ENCODE peak calls at places on chromosomes 13 and 19, in eight cellular contexts. S is cardiac muscle cell, H is tibial nerve, F is stomach, R is heart left ventricle, Y is ascending aorta, B is left lung, T is psoas muscle. C is an unnamed sample. For H3K27me3, the result is how much of the 10 kb centered on the place peaks cover.

GRCh38 chr19:45591004-45591637 is 6.5 kb upstream of the OPA3 start:
- DNase-seq in S (no peak), H (no peak), F (peak), R (no peak), Y (no peak), B (peak), T (peak), C (no peak)

GRCh38 chr13:79548886-79549285 is 67.9 kb downstream of the NDFIP2 start:
- DNase-seq in S (peak), H (no peak), F (no peak), R (no peak), Y (no peak), B (no peak), T (no peak), C (no peak)

GRCh38 chr13:21675095-21676007 is 4.5 kb downstream of the FGF9 start:
- DNase-seq in S (no peak), H (no peak), F (peak), R (peak), Y (no peak), B (peak), T (peak), C (no peak)

GRCh38 chr19:45213031-45213430 is 32.2 kb downstream of the EXOC3L2 start:
- DNase-seq in S (no peak), H (no peak), F (no peak), R (no peak), Y (no peak), B (no peak), T (no peak), C (no peak)

GRCh38 chr13:40484101-40484800 is 182.2 kb downstream of the FOXO1 start:
- DNase-seq in S (no peak), H (no peak), F (no peak), R (no peak), Y (no peak), B (no peak), T (no peak), C (no peak)

GRCh38 chr19:15243236-15243957 is 11.1 kb upstream of the EPHX3 start:
- DNase-seq in S (no peak), H (no peak), F (no peak), R (no peak), Y (no peak), B (no peak), T (no peak), C (no peak)

GRCh38 chr19:13843104-13843921 is 33.6 kb upstream of the NANOS3 start:
- DNase-seq in S (peak), H (no peak), F (peak), R (peak), Y (peak), B (peak), T (peak), C (no peak)

GRCh38 chr13:46278474-46278873 is 66.7 kb downstream of the LRRC63 start:
- DNase-seq in S (peak), H (no peak), F (no peak), R (no peak), Y (no peak), B (no peak), T (no peak), C (no peak)

GRCh38 chr13:36130542-36131214 is 504 bp downstream of the DCLK1 start:
- DNase-seq in S (peak), H (peak), F (no peak), R (peak), Y (peak), B (peak), T (peak), C (peak)

GRCh38 chr19:6687117-6687516 is 17.2 kb upstream of the TNFSF14 start:
- DNase-seq in S (no peak), H (no peak), F (no peak), R (no peak), Y (no peak), B (no peak), T (no peak), C (no peak)

GRCh38 chr13:107210216-107211010 is 642.5 kb upstream of the ARGLU1 start:
- DNase-seq in S (peak), H (no peak), F (no peak), R (no peak), Y (no peak), B (no peak), T (no peak), C (no peak)

GRCh38 chr13:80458546-80458945 is 117.6 kb upstream of the SPRY2 start:
- DNase-seq in S (no peak), H (no peak), F (no peak), R (no peak), Y (no peak), B (no peak), T (no peak), C (no peak)

GRCh38 chr13:86725105-86725504 is 925.9 kb upstream of the SLITRK6 start:
- DNase-seq in S (no peak), H (no peak), F (no peak), R (no peak), Y (no peak), B (no peak), T (no peak), C (no peak)

GRCh38 chr13:21344662-21345176 is 114.4 kb downstream of the ZDHHC20 start:
- DNase-seq in S (no peak), H (no peak), F (no peak), R (no peak), Y (no peak), B (no peak), T (no peak), C (no peak)

GRCh38 chr19:15241259-15241658 is 9.0 kb upstream of the EPHX3 start:
- DNase-seq in S (no peak), H (no peak), F (no peak), R (no peak), Y (no peak), B (no peak), T (no peak), C (no peak)

GRCh38 chr13:21328201-21328600 is 130.9 kb downstream of the ZDHHC20 start:
- DNase-seq in S (no peak), H (no peak), F (no peak), R (no peak), Y (no peak), B (no peak), T (no peak), C (no peak)

GRCh38 chr19:30214651-30215051 is 157.5 kb upstream of the ZNF536 start:
- DNase-seq in S (no peak), H (no peak), F (no peak), R (no peak), Y (no peak), B (no peak), T (no peak), C (no peak)

GRCh38 chr19:47540748-47541147 is 25.9 kb upstream of the NAPA start:
- DNase-seq in S (peak), H (no peak), F (no peak), R (no peak), Y (no peak), B (no peak), T (no peak), C (no peak)

GRCh38 chr13:94968757-94969086 is 256.4 kb upstream of the SOX21 start:
- DNase-seq in S (no peak), H (no peak), F (no peak), R (no peak), Y (no peak), B (no peak), T (no peak), C (no peak)

GRCh38 chr19:12838182-12838890 is at the start of gene MAST1:
- DNase-seq in S (peak), H (no peak), F (peak), R (no peak), Y (no peak), B (peak), T (peak), C (no peak)

GRCh38 chr13:25097426-25097825 is 1.5 kb downstream of the PABPC3 start:
- DNase-seq in S (no peak), H (no peak), F (no peak), R (no peak), Y (no peak), B (no peak), T (no peak), C (no peak)

GRCh38 chr13:35874704-35875103 is 256.5 kb downstream of the DCLK1 start:
- DNase-seq in S (no peak), H (no peak), F (no peak), R (peak), Y (no peak), B (no peak), T (peak), C (peak)

GRCh38 chr13:50594276-50594970 is 249.1 kb downstream of the DLEU7 start:
- DNase-seq in S (no peak), H (no peak), F (no peak), R (no peak), Y (no peak), B (no peak), T (no peak), C (no peak)

GRCh38 chr19:48683349-48683748 is 10.5 kb upstream of the NTN5 start:
- DNase-seq in S (peak), H (peak), F (no peak), R (peak), Y (no peak), B (no peak), T (peak), C (no peak)

GRCh38 chr19:43553656-43554055 is 20.7 kb downstream of the ZNF575 start:
- DNase-seq in S (no peak), H (no peak), F (no peak), R (peak), Y (no peak), B (no peak), T (no peak), C (no peak)

GRCh38 chr19:45667620-45668341 is at the start of gene GIPR:
- DNase-seq in S (no peak), H (no peak), F (peak), R (peak), Y (no peak), B (peak), T (peak), C (no peak)

GRCh38 chr19:38539751-38540150 is 78.0 kb downstream of the MAP4K1 start:
- DNase-seq in S (no peak), H (no peak), F (no peak), R (no peak), Y (no peak), B (no peak), T (no peak), C (no peak)

GRCh38 chr13:111575719-111576118 is 255.3 kb downstream of the TEX29 start:
- DNase-seq in S (no peak), H (no peak), F (no peak), R (no peak), Y (no peak), B (no peak), T (no peak), C (no peak)

GRCh38 chr13:94323746-94324408 is 155.6 kb downstream of the DCT start:
- DNase-seq in S (no peak), H (no peak), F (no peak), R (no peak), Y (no peak), B (no peak), T (no peak), C (no peak)

GRCh38 chr13:60583911-60584753 is 187.1 kb downstream of the TDRD3 start:
- DNase-seq in S (peak), H (peak), F (no peak), R (no peak), Y (no peak), B (no peak), T (no peak), C (peak)

GRCh38 chr13:27425918-27426630 is 1.7 kb downstream of the GTF3A start:
- DNase-seq in S (peak), H (peak), F (peak), R (peak), Y (peak), B (peak), T (peak), C (peak)

GRCh38 chr13:50400930-50401553 is 385.8 kb downstream of the KCNRG start:
- DNase-seq in S (peak), H (no peak), F (no peak), R (no peak), Y (no peak), B (no peak), T (no peak), C (no peak)

GRCh38 chr13:63481334-63481733 is 2065.7 kb upstream of the PCDH20 start:
- DNase-seq in S (peak), H (no peak), F (no peak), R (no peak), Y (no peak), B (no peak), T (no peak), C (no peak)

GRCh38 chr19:20247016-20247683 is 80.1 kb downstream of the ZNF486 start:
- DNase-seq in S (peak), H (no peak), F (peak), R (no peak), Y (no peak), B (no peak), T (no peak), C (no peak)

GRCh38 chr13:24042710-24043440 is 117.6 kb upstream of the SPATA13 start:
- DNase-seq in S (no peak), H (no peak), F (no peak), R (no peak), Y (no peak), B (no peak), T (no peak), C (no peak)

GRCh38 chr13:80463673-80464352 is 122.9 kb upstream of the SPRY2 start:
- DNase-seq in S (peak), H (peak), F (no peak), R (no peak), Y (peak), B (no peak), T (no peak), C (no peak)

GRCh38 chr19:4456843-4457653 is 546 bp downstream of the UBXN6 start:
- DNase-seq in S (peak), H (peak), F (peak), R (peak), Y (no peak), B (no peak), T (peak), C (peak)

GRCh38 chr19:17576758-17577532 is 21.5 kb downstream of the COLGALT1 start:
- DNase-seq in S (peak), H (peak), F (no peak), R (no peak), Y (no peak), B (peak), T (no peak), C (no peak)

GRCh38 chr19:36139473-36140288 is at the start of gene CAPNS1:
- DNase-seq in S (peak), H (peak), F (peak), R (peak), Y (peak), B (peak), T (peak), C (peak)
- H3K27me3 ChIP-seq in S (under half), H (under half), F (under half), R (under half), Y (under half), B (under half), T (under half), C (under half)

GRCh38 chr19:33132425-33132824 is 511 bp downstream of the WDR88 start:
- DNase-seq in S (no peak), H (no peak), F (no peak), R (no peak), Y (no peak), B (no peak), T (no peak), C (no peak)
- TF ChIP-seq CTCF in S (peak), H (no peak), F (no peak), R (no peak), Y (no peak), B (no peak), T (no peak), C (no peak)

GRCh38 chr13:52845334-52845761 is 3.1 kb downstream of the PCDH8 start:
- DNase-seq in S (no peak), H (no peak), F (no peak), R (no peak), Y (no peak), B (no peak), T (no peak), C (no peak)
- H3K27me3 ChIP-seq in S (half or more), H (under half), F (half or more), R (half or more), Y (under half), B (half or more), T (under half), C (half or more)

GRCh38 chr19:41542622-41543021 is 33.3 kb upstream of the CEACAM21 start:
- DNase-seq in S (no peak), H (no peak), F (no peak), R (no peak), Y (no peak), B (no peak), T (no peak), C (no peak)
- TF ChIP-seq CTCF in S (no peak), H (no peak), F (no peak), R (no peak), Y (no peak), B (no peak), T (no peak), C (no peak)

DNA sequence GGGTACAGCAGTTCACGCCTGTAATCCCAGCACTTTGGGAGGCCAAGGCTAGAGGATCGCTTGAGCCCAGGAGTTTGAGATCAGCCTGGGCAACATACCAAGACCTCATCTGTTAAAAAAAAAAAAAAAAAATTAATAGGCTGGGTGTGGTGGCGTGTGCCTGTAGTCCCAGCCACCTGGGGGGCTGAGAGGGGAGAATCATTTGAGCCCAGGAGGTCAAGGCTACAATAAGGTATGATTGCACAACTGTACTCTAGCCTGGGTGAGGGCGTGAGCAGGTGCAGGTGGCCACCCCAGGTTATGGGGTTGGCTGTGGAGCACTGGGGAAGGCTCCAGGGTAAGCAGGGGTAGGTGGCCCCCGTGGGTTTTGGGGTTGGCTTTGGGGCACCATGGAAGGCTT is 33.9 kb downstream of the MCF2L start:
- DNase-seq in S (no peak), H (no peak), F (no peak), R (no peak), Y (no peak), B (no peak), T (no peak), C (no peak)
- H3K27me3 ChIP-seq in S (under half), H (under half), F (under half), R (under half), Y (under half), B (under half), T (under half), C (under half)